ENCODE peak calls at places on chromosomes 2 and 18, in five cellular contexts. One of them, this sample, is unnamed.

GRCh38 chr2:159091981-159092380 is 123.5 kb downstream of the TANC1 start:
- DNase-seq in posterior cingulate gyrus: no peak
- DNase-seq in pons: no peak
- DNase-seq in cardiac muscle cell: no peak
- DNase-seq in GM13976: no peak
- DNase-seq in this sample: no peak

GRCh38 chr2:48414980-48415764 is 114.8 kb upstream of the STON1 start:
- DNase-seq in posterior cingulate gyrus: peak
- DNase-seq in pons: peak
- DNase-seq in cardiac muscle cell: peak
- DNase-seq in GM13976: no peak
- DNase-seq in this sample: peak

GRCh38 chr2:230903251-230904150 is 21.5 kb downstream of the GPR55 start:
- DNase-seq in posterior cingulate gyrus: peak
- DNase-seq in pons: no peak
- DNase-seq in cardiac muscle cell: no peak
- DNase-seq in GM13976: no peak
- DNase-seq in this sample: no peak

GRCh38 chr2:23292024-23292423 is 93.0 kb upstream of the KLHL29 start:
- DNase-seq in posterior cingulate gyrus: no peak
- DNase-seq in pons: no peak
- DNase-seq in cardiac muscle cell: no peak
- DNase-seq in GM13976: no peak
- DNase-seq in this sample: no peak

GRCh38 chr18:37261246-37261927 is 304.2 kb downstream of the CELF4 start:
- DNase-seq in posterior cingulate gyrus: no peak
- DNase-seq in pons: no peak
- DNase-seq in cardiac muscle cell: no peak
- DNase-seq in GM13976: no peak
- DNase-seq in this sample: peak

GRCh38 chr2:82491591-82491990 is 1967.5 kb downstream of the SUCLG1 start:
- DNase-seq in posterior cingulate gyrus: no peak
- DNase-seq in pons: no peak
- DNase-seq in cardiac muscle cell: no peak
- DNase-seq in GM13976: no peak
- DNase-seq in this sample: no peak

GRCh38 chr2:241009191-241009590 is 10.8 kb downstream of the SNED1 start:
- DNase-seq in posterior cingulate gyrus: peak
- DNase-seq in pons: no peak
- DNase-seq in cardiac muscle cell: no peak
- DNase-seq in GM13976: peak
- DNase-seq in this sample: no peak

GRCh38 chr2:75960134-75961009 is 249.7 kb upstream of the GCFC2 start:
- DNase-seq in posterior cingulate gyrus: no peak
- DNase-seq in pons: no peak
- DNase-seq in cardiac muscle cell: no peak
- DNase-seq in GM13976: no peak
- DNase-seq in this sample: no peak

GRCh38 chr2:73985318-73986084 is 791 bp downstream of the TET3 start:
- DNase-seq in posterior cingulate gyrus: no peak
- DNase-seq in pons: peak
- DNase-seq in cardiac muscle cell: peak
- DNase-seq in GM13976: peak
- DNase-seq in this sample: no peak

GRCh38 chr2:222380456-222380855 is 43.9 kb upstream of the SGPP2 start:
- DNase-seq in posterior cingulate gyrus: no peak
- DNase-seq in pons: no peak
- DNase-seq in cardiac muscle cell: no peak
- DNase-seq in GM13976: no peak
- DNase-seq in this sample: no peak

GRCh38 chr2:180983468-180984388 is 3.3 kb downstream of the UBE2E3 start:
- DNase-seq in posterior cingulate gyrus: no peak
- DNase-seq in pons: peak
- DNase-seq in cardiac muscle cell: peak
- DNase-seq in GM13976: peak
- DNase-seq in this sample: peak

GRCh38 chr2:51782874-51783765 is 751.2 kb upstream of the NRXN1 start:
- DNase-seq in posterior cingulate gyrus: no peak
- DNase-seq in pons: peak
- DNase-seq in cardiac muscle cell: no peak
- DNase-seq in GM13976: no peak
- DNase-seq in this sample: peak

GRCh38 chr2:207528980-207529329 is 807 bp upstream of the CREB1 start:
- DNase-seq in posterior cingulate gyrus: no peak
- DNase-seq in pons: peak
- DNase-seq in cardiac muscle cell: peak
- DNase-seq in GM13976: peak
- DNase-seq in this sample: no peak

GRCh38 chr2:27766287-27766661 is 5.2 kb upstream of the MRPL33 start:
- DNase-seq in posterior cingulate gyrus: no peak
- DNase-seq in pons: no peak
- DNase-seq in cardiac muscle cell: no peak
- DNase-seq in GM13976: no peak
- DNase-seq in this sample: no peak

GRCh38 chr2:73730810-73731209 is 6.3 kb downstream of the TPRKB start:
- DNase-seq in posterior cingulate gyrus: peak
- DNase-seq in pons: peak
- DNase-seq in cardiac muscle cell: no peak
- DNase-seq in GM13976: no peak
- DNase-seq in this sample: peak

GRCh38 chr2:73295751-73296400 is 2.5 kb upstream of the EGR4 start:
- DNase-seq in posterior cingulate gyrus: no peak
- DNase-seq in pons: no peak
- DNase-seq in cardiac muscle cell: peak
- DNase-seq in GM13976: no peak
- DNase-seq in this sample: peak

GRCh38 chr2:158998486-158999248 is 30.2 kb downstream of the TANC1 start:
- DNase-seq in posterior cingulate gyrus: no peak
- DNase-seq in pons: peak
- DNase-seq in cardiac muscle cell: peak
- DNase-seq in GM13976: no peak
- DNase-seq in this sample: no peak

GRCh38 chr2:240397924-240398611 is 37.4 kb upstream of the GPC1 start:
- DNase-seq in posterior cingulate gyrus: peak
- DNase-seq in pons: no peak
- DNase-seq in cardiac muscle cell: no peak
- DNase-seq in GM13976: no peak
- DNase-seq in this sample: no peak

GRCh38 chr18:21362921-21363320 is 120.9 kb downstream of the GREB1L start:
- DNase-seq in posterior cingulate gyrus: no peak
- DNase-seq in pons: no peak
- DNase-seq in cardiac muscle cell: no peak
- DNase-seq in GM13976: no peak
- DNase-seq in this sample: no peak

GRCh38 chr2:667332-668000 is 9.7 kb downstream of the TMEM18 start:
- DNase-seq in posterior cingulate gyrus: no peak
- DNase-seq in pons: no peak
- DNase-seq in cardiac muscle cell: peak
- DNase-seq in GM13976: no peak
- DNase-seq in this sample: peak

GRCh38 chr2:104046466-104046865 is 807.4 kb upstream of the POU3F3 start:
- DNase-seq in posterior cingulate gyrus: no peak
- DNase-seq in pons: no peak
- DNase-seq in cardiac muscle cell: no peak
- DNase-seq in GM13976: no peak
- DNase-seq in this sample: no peak

GRCh38 chr2:64904405-64905329 is 84.5 kb upstream of the SLC1A4 start:
- DNase-seq in posterior cingulate gyrus: no peak
- DNase-seq in pons: peak
- DNase-seq in cardiac muscle cell: no peak
- DNase-seq in GM13976: no peak
- DNase-seq in this sample: no peak

GRCh38 chr2:104658149-104658839 is 195.6 kb upstream of the POU3F3 start:
- DNase-seq in posterior cingulate gyrus: peak
- DNase-seq in pons: peak
- DNase-seq in cardiac muscle cell: peak
- DNase-seq in GM13976: no peak
- DNase-seq in this sample: peak

GRCh38 chr2:12605936-12606335 is 110.8 kb upstream of the TRIB2 start:
- DNase-seq in posterior cingulate gyrus: no peak
- DNase-seq in pons: no peak
- DNase-seq in cardiac muscle cell: peak
- DNase-seq in GM13976: no peak
- DNase-seq in this sample: no peak

GRCh38 chr2:240906141-240906910 is at the start of gene CROCC2:
- DNase-seq in posterior cingulate gyrus: peak
- DNase-seq in pons: no peak
- DNase-seq in cardiac muscle cell: no peak
- DNase-seq in GM13976: no peak
- DNase-seq in this sample: peak

GRCh38 chr2:207600211-207600610 is 25.0 kb downstream of the METTL21A start:
- DNase-seq in posterior cingulate gyrus: no peak
- DNase-seq in pons: no peak
- DNase-seq in cardiac muscle cell: peak
- DNase-seq in GM13976: no peak
- DNase-seq in this sample: no peak

GRCh38 chr2:218003265-218003950 is 613 bp upstream of the TNS1 start:
- DNase-seq in posterior cingulate gyrus: no peak
- DNase-seq in pons: no peak
- DNase-seq in cardiac muscle cell: peak
- DNase-seq in GM13976: no peak
- DNase-seq in this sample: no peak

GRCh38 chr2:232988444-232988843 is 24.6 kb downstream of the NGEF start:
- DNase-seq in posterior cingulate gyrus: peak
- DNase-seq in pons: no peak
- DNase-seq in cardiac muscle cell: peak
- DNase-seq in GM13976: no peak
- DNase-seq in this sample: no peak

GRCh38 chr2:236176951-236177350 is 8.8 kb upstream of the GBX2 start:
- DNase-seq in posterior cingulate gyrus: no peak
- DNase-seq in pons: no peak
- DNase-seq in cardiac muscle cell: no peak
- DNase-seq in GM13976: no peak
- DNase-seq in this sample: no peak

GRCh38 chr2:1833046-1833445 is 88.7 kb upstream of the PXDN start:
- DNase-seq in posterior cingulate gyrus: no peak
- DNase-seq in pons: no peak
- DNase-seq in cardiac muscle cell: no peak
- DNase-seq in GM13976: no peak
- DNase-seq in this sample: no peak

GRCh38 chr2:224284134-224284946 is 117.6 kb downstream of the FAM124B start:
- DNase-seq in posterior cingulate gyrus: no peak
- DNase-seq in pons: peak
- DNase-seq in cardiac muscle cell: peak
- DNase-seq in GM13976: peak
- DNase-seq in this sample: peak

GRCh38 chr2:170714156-170715061 is 728 bp upstream of the SP5 start:
- DNase-seq in posterior cingulate gyrus: no peak
- DNase-seq in pons: no peak
- DNase-seq in cardiac muscle cell: no peak
- DNase-seq in GM13976: peak
- DNase-seq in this sample: no peak

GRCh38 chr2:21822505-21822904 is 698.7 kb downstream of the TDRD15 start:
- DNase-seq in posterior cingulate gyrus: no peak
- DNase-seq in pons: no peak
- DNase-seq in cardiac muscle cell: no peak
- DNase-seq in GM13976: no peak
- DNase-seq in this sample: no peak

GRCh38 chr18:48934708-48935432 is 15.9 kb downstream of the SMAD7 start:
- DNase-seq in posterior cingulate gyrus: no peak
- DNase-seq in pons: peak
- DNase-seq in cardiac muscle cell: peak
- DNase-seq in GM13976: peak
- DNase-seq in this sample: peak

GRCh38 chr2:85755122-85756027 is 1.6 kb downstream of the ATOH8 start:
- DNase-seq in posterior cingulate gyrus: peak
- DNase-seq in pons: no peak
- DNase-seq in cardiac muscle cell: peak
- DNase-seq in GM13976: no peak
- DNase-seq in this sample: no peak

GRCh38 chr2:66814916-66815315 is 380.0 kb downstream of the MEIS1 start:
- DNase-seq in posterior cingulate gyrus: no peak
- DNase-seq in pons: no peak
- DNase-seq in cardiac muscle cell: no peak
- DNase-seq in GM13976: no peak
- DNase-seq in this sample: no peak

GRCh38 chr2:109284816-109285215 is 155.8 kb downstream of the SH3RF3 start:
- DNase-seq in posterior cingulate gyrus: no peak
- DNase-seq in pons: no peak
- DNase-seq in cardiac muscle cell: peak
- DNase-seq in GM13976: no peak
- DNase-seq in this sample: no peak

GRCh38 chr18:28469946-28470345 is 293.0 kb upstream of the CDH2 start:
- DNase-seq in posterior cingulate gyrus: no peak
- DNase-seq in pons: no peak
- DNase-seq in cardiac muscle cell: peak
- DNase-seq in GM13976: no peak
- DNase-seq in this sample: no peak